ENCODE peak calls at places on chromosomes 12 and 14, in six cellular contexts. N, O, Z, R, C and D are unnamed samples.

GRCh38 chr12:115227137-115227615 is 543.2 kb upstream of the TBX3 start:
- DNase-seq in C (no peak), Z (peak), O (peak), N (peak), R (no peak), D (peak)

GRCh38 chr14:52318829-52319604 is 4.9 kb downstream of the PTGER2 start:
- DNase-seq in N (no peak), Z (no peak), C (no peak), R (no peak), O (no peak), D (peak)

GRCh38 chr12:107891967-107892366 is 117.5 kb downstream of the ASCL4 start:
- DNase-seq in N (no peak), R (no peak), O (no peak), C (peak), Z (no peak), D (peak)

GRCh38 chr14:92847220-92848148 is 53.4 kb downstream of the GOLGA5 start:
- DNase-seq in R (no peak), N (no peak), Z (no peak), O (no peak), C (no peak), D (no peak)

GRCh38 chr12:120404271-120404670 is 33.6 kb upstream of the COX6A1 start:
- DNase-seq in C (no peak), R (no peak), O (no peak), Z (no peak), N (no peak), D (no peak)

GRCh38 chr12:117408161-117408791 is 46.9 kb upstream of the NOS1 start:
- DNase-seq in R (no peak), Z (no peak), C (no peak), O (no peak), N (no peak), D (no peak)

GRCh38 chr14:65709576-65709975 is 297.0 kb downstream of the FUT8 start:
- DNase-seq in N (no peak), R (no peak), O (no peak), Z (no peak), C (no peak), D (no peak)

GRCh38 chr14:76236172-76237130 is 84.7 kb downstream of the GPATCH2L start:
- DNase-seq in O (no peak), C (no peak), N (no peak), Z (no peak), R (no peak), D (peak)

GRCh38 chr14:96461950-96462798 is 40.0 kb upstream of the PAPOLA start:
- DNase-seq in C (no peak), O (no peak), R (no peak), N (no peak), Z (peak), D (no peak)

GRCh38 chr12:67925077-67925476 is 64.2 kb upstream of the IFNG-AS1 start:
- DNase-seq in Z (no peak), O (no peak), R (no peak), N (no peak), C (no peak), D (no peak)

GRCh38 chr12:121026274-121027045 is 10.2 kb upstream of the C12orf43 start:
- DNase-seq in O (no peak), N (no peak), C (peak), R (no peak), Z (peak), D (no peak)

GRCh38 chr14:60175255-60175902 is 10.2 kb upstream of the DHRS7 start:
- DNase-seq in N (no peak), O (no peak), Z (no peak), C (no peak), R (no peak), D (peak)

GRCh38 chr14:101101456-101102056 is 198.0 kb upstream of the RTL1 start:
- DNase-seq in Z (no peak), C (no peak), R (no peak), N (no peak), O (no peak), D (no peak)

GRCh38 chr12:58860788-58861240 is 59.5 kb downstream of the LRIG3 start:
- DNase-seq in Z (no peak), O (no peak), C (no peak), N (no peak), R (peak), D (no peak)

GRCh38 chr12:16590645-16591044 is 15.3 kb downstream of the LMO3 start:
- DNase-seq in R (no peak), O (no peak), N (no peak), C (no peak), Z (no peak), D (no peak)

GRCh38 chr12:125381373-125381772 is 316.1 kb downstream of the AACS start:
- DNase-seq in O (no peak), N (no peak), C (no peak), R (no peak), Z (no peak), D (no peak)

GRCh38 chr14:81245771-81246170 is 25.0 kb upstream of the GTF2A1 start:
- DNase-seq in Z (no peak), C (no peak), R (no peak), N (no peak), O (no peak), D (no peak)

GRCh38 chr12:62435337-62436163 is 31.1 kb upstream of the MON2 start:
- DNase-seq in N (peak), C (no peak), O (no peak), Z (peak), R (peak), D (peak)

GRCh38 chr12:122852336-122853275 is 17.3 kb downstream of the HIP1R start:
- DNase-seq in C (no peak), N (no peak), Z (no peak), R (no peak), O (no peak), D (no peak)

GRCh38 chr12:81216739-81217138 is 138.9 kb downstream of the ACSS3 start:
- DNase-seq in R (no peak), C (no peak), Z (no peak), O (no peak), N (no peak), D (no peak)

GRCh38 chr12:68899251-68899771 is 33.7 kb downstream of the CPM start:
- DNase-seq in Z (peak), N (peak), C (no peak), R (no peak), O (peak), D (peak)

GRCh38 chr12:26768611-26769603 is 64.1 kb downstream of the ITPR2 start:
- DNase-seq in O (no peak), R (no peak), C (no peak), Z (peak), N (no peak), D (no peak)

GRCh38 chr12:18811268-18811667 is 73.3 kb downstream of the CAPZA3 start:
- DNase-seq in Z (no peak), O (no peak), C (no peak), N (no peak), R (no peak), D (no peak)

GRCh38 chr12:119322324-119322723 is 12.2 kb upstream of the CCDC60 start:
- DNase-seq in O (no peak), N (no peak), Z (no peak), C (no peak), R (no peak), D (no peak)

GRCh38 chr12:70853326-70853725 is 67.2 kb downstream of the PTPRR start:
- DNase-seq in C (no peak), O (no peak), Z (peak), R (no peak), N (no peak), D (peak)

GRCh38 chr14:47541652-47542051 is 133.8 kb downstream of the MDGA2 start:
- DNase-seq in N (no peak), O (no peak), Z (no peak), R (no peak), C (no peak), D (no peak)

GRCh38 chr14:69808919-69809808 is 12.1 kb upstream of the SLC10A1 start:
- DNase-seq in R (no peak), Z (peak), O (no peak), C (no peak), N (no peak), D (no peak)

GRCh38 chr12:30691122-30691879 is 4.4 kb downstream of the IPO8 start:
- DNase-seq in C (no peak), O (no peak), N (peak), Z (peak), R (no peak), D (peak)

GRCh38 chr14:69363055-69363454 is 35.0 kb downstream of the ERH start:
- DNase-seq in C (no peak), Z (peak), O (no peak), N (no peak), R (peak), D (peak)

GRCh38 chr12:59780605-59781135 is 184.8 kb downstream of the SLC16A7 start:
- DNase-seq in O (peak), C (no peak), N (no peak), R (peak), Z (peak), D (peak)

GRCh38 chr12:108801736-108802665 is 55.4 kb downstream of the SSH1 start:
- DNase-seq in C (no peak), O (no peak), R (peak), N (no peak), Z (no peak), D (peak)

GRCh38 chr14:22226381-22226780 is 362.6 kb downstream of the DAD1 start:
- DNase-seq in O (no peak), N (no peak), Z (no peak), C (no peak), R (no peak), D (peak)

GRCh38 chr14:22221508-22221907 is 367.5 kb downstream of the DAD1 start:
- DNase-seq in Z (peak), N (peak), O (peak), C (peak), R (no peak), D (peak)

GRCh38 chr14:22225526-22226133 is 363.4 kb downstream of the DAD1 start:
- DNase-seq in R (no peak), N (no peak), O (no peak), Z (no peak), C (no peak), D (peak)

GRCh38 chr14:22218729-22219128 is 370.3 kb downstream of the DAD1 start:
- DNase-seq in Z (no peak), N (no peak), R (no peak), C (no peak), O (no peak), D (no peak)

DNA sequence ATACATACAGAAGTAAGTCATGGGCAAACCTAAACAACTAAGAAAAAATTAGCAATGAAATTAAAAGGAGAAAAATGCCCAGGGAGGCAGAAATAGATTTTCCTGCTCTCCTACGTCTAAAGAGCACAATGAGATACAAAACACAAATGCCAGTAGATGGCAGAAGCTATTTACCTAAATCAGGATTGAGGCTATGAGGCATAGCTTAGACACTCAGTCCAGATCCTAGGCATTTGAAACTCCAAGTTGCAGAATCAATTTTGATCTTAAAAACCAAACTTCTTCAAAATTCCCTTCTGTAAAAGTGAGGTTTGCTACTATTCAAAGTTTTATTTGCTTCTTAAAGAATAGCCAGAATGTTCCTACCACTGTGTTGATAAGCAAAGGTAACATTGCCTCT is 368.6 kb downstream of the DAD1 start:
- DNase-seq in R (no peak), C (no peak), N (no peak), Z (no peak), O (no peak), D (peak)
- TF ChIP-seq RAD21 in R (no peak), C (no peak), N (no peak), Z (no peak), O (no peak), D (peak)

GRCh38 chr12:9341260-9341585 is 133.0 kb upstream of the PZP start:
- DNase-seq in Z (no peak), C (no peak), R (no peak), O (no peak), N (no peak), D (no peak)
- TF ChIP-seq RAD21 in Z (no peak), C (no peak), R (no peak), O (no peak), N (no peak), D (no peak)

DNA sequence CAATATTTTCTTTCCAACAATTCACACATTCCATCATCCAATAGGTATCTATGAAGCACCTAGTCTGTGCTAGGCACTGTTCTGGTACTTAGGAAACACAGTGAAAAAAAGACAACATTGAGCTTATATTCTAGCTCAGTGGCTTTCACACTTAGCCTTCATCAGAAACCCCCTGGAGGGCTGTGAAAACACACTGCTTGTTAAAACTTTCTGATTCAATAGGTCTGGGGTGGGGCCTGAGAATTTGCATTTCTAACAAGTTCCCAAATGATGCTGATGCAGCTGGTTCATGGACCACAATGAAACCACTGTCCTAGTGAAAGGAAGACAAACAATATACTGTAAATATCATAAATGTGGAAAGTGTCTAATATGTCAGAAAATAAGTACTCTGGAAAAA is 5.9 kb downstream of the VTI1B start:
- DNase-seq in Z (no peak), C (no peak), R (no peak), N (no peak), O (no peak), D (no peak)
- TF ChIP-seq RAD21 in Z (no peak), C (no peak), R (no peak), N (no peak), O (no peak), D (no peak)

DNA sequence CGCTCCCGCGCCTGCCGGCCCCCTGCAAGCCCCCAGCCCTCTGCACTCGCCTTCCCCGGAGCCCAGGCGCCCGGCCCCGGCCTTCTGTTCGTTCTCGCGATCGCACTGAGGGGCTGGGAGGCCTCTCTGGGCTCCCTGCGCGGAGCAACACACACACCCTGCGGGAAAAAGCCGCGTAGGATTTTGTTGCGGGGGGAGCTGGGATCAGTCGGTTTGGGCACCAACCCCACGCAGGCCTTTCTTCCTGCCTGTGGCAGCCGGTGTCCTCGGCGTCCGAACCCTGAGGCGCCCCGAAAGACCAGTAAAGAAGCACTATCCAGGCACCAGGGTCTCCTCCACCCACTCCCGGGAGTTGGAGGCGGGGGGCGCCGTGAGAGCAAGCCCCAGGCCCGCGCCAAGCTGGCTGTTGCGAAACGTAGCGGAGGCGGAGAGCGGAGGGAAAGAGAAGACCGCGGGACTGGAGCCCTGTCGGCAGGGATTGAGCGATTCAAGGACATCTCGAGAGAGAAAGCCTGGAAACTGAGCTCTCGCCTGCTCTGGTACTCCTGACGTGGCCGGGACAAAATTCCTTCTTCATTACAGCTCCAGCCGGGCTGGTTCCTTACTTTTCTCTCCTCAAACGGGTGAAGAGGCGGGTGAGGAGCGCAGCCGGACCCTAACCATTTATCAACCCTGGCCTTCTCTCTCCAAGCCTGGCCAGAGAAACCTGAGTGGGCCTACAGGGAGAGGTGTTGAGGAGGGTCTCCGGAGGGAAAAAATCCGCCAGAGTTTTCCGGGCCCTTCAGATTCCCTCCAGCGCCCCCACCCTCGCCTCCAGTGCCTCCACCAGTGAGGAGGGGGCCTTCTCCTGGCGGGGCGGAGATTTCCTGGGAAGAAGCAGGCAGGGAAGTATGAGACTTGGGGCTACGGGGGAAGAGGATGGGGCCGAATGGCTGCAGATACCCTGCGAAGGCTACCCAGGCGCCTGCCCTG is 1.7 kb upstream of the HOXC5 start:
- DNase-seq in O (no peak), Z (no peak), N (no peak), C (no peak), R (no peak), D (peak)
- TF ChIP-seq RAD21 in O (no peak), Z (no peak), N (no peak), C (no peak), R (no peak), D (no peak)

GRCh38 chr14:33062476-33062875 is 123.8 kb downstream of the NPAS3 start:
- DNase-seq in Z (no peak), N (no peak), R (no peak), O (no peak), C (no peak), D (no peak)

GRCh38 chr14:33062881-33063280 is 124.2 kb downstream of the NPAS3 start:
- DNase-seq in Z (no peak), O (no peak), C (no peak), N (no peak), R (no peak), D (no peak)

GRCh38 chr14:33063521-33063920 is 124.8 kb downstream of the NPAS3 start:
- DNase-seq in N (no peak), R (no peak), Z (no peak), C (no peak), O (no peak), D (no peak)

GRCh38 chr14:33065634-33066033 is 127.0 kb downstream of the NPAS3 start:
- DNase-seq in R (no peak), N (no peak), C (no peak), O (no peak), Z (no peak), D (no peak)

GRCh38 chr14:33061667-33062325 is 123.1 kb downstream of the NPAS3 start:
- DNase-seq in Z (no peak), O (no peak), C (no peak), R (no peak), N (no peak), D (no peak)
- TF ChIP-seq RAD21 in Z (no peak), O (no peak), C (no peak), R (peak), N (no peak), D (no peak)

GRCh38 chr12:48768736-48769135 is 20.2 kb downstream of the ADCY6 start:
- DNase-seq in O (no peak), N (no peak), C (no peak), Z (no peak), R (no peak), D (no peak)
- TF ChIP-seq RAD21 in O (no peak), N (no peak), C (no peak), Z (no peak), R (no peak), D (no peak)

GRCh38 chr12:88578821-88579518 is 1.3 kb downstream of the KITLG start:
- DNase-seq in Z (peak), N (peak), C (no peak), R (no peak), O (no peak), D (no peak)

GRCh38 chr12:88577537-88577936 is 2.7 kb downstream of the KITLG start:
- DNase-seq in O (peak), R (no peak), C (no peak), Z (no peak), N (peak), D (no peak)

GRCh38 chr12:88578274-88578673 is 2.0 kb downstream of the KITLG start:
- DNase-seq in O (no peak), C (no peak), Z (peak), R (no peak), N (no peak), D (no peak)

GRCh38 chr12:88579941-88580871 is at the start of gene KITLG:
- DNase-seq in N (peak), O (peak), R (peak), C (no peak), Z (peak), D (peak)

GRCh38 chr12:88579572-88579940 is 715 bp downstream of the KITLG start:
- DNase-seq in Z (no peak), N (peak), R (no peak), C (no peak), O (no peak), D (no peak)
- TF ChIP-seq RAD21 in Z (no peak), N (no peak), R (no peak), C (no peak), O (no peak), D (no peak)

GRCh38 chr12:6426882-6427671 is 17.7 kb upstream of the CD27 start:
- DNase-seq in R (no peak), N (no peak), O (no peak), Z (no peak), C (no peak), D (no peak)
- TF ChIP-seq RAD21 in R (no peak), N (no peak), O (no peak), Z (no peak), C (no peak), D (no peak)